ENCODE peak calls at places on chromosome 13, in five cellular contexts. D, L, H, T and R are unnamed samples.

GRCh38 chr13:36857273-36857672 is 38.3 kb downstream of the RFXAP start:
- DNase-seq in D (no peak), L (no peak), H (no peak), T (no peak), R (no peak)

GRCh38 chr13:35987572-35988513 is 143.3 kb downstream of the DCLK1 start:
- DNase-seq in D (no peak), L (no peak), H (no peak), T (peak), R (no peak)

GRCh38 chr13:83019986-83020385 is 862.3 kb downstream of the SLITRK1 start:
- DNase-seq in D (no peak), L (no peak), H (no peak), T (no peak), R (no peak)

GRCh38 chr13:25207291-25207690 is 35.2 kb upstream of the AMER2 start:
- DNase-seq in D (no peak), L (no peak), H (no peak), T (no peak), R (no peak)

GRCh38 chr13:95185851-95186250 is 115.4 kb downstream of the ABCC4 start:
- DNase-seq in D (peak), L (no peak), H (no peak), T (no peak), R (peak)

GRCh38 chr13:51806571-51806970 is 2.6 kb upstream of the DHRS12 start:
- DNase-seq in D (no peak), L (no peak), H (no peak), T (no peak), R (peak)

GRCh38 chr13:106851251-106851650 is 283.3 kb upstream of the ARGLU1 start:
- DNase-seq in D (no peak), L (no peak), H (no peak), T (no peak), R (peak)

GRCh38 chr13:80858131-80858530 is 517.2 kb upstream of the SPRY2 start:
- DNase-seq in D (no peak), L (no peak), H (no peak), T (no peak), R (no peak)